ENCODE peak calls at places on chromosome 16, in nine cellular contexts. R is caudate nucleus; H is ascending aorta; D is heart left ventricle; J is PC-3; F is A549; B is CD4-positive, alpha-beta memory T cell; P is GM12878; O is upper lobe of right lung. E is an unnamed sample.

GRCh38 chr16:15484662-15485061 is 50.3 kb downstream of the BMERB1 start:
- DNase-seq in R (no peak), H (no peak), D (no peak), J (no peak), F (no peak), B (no peak), P (no peak), O (no peak), E (no peak)

GRCh38 chr16:14356064-14356463 is 274.0 kb downstream of the PARN start:
- DNase-seq in R (no peak), H (no peak), D (no peak), J (no peak), F (no peak), B (no peak), P (no peak), O (no peak), E (no peak)

GRCh38 chr16:21663889-21664647 is at the start of gene OTOA:
- DNase-seq in R (no peak), H (no peak), D (no peak), J (no peak), F (no peak), B (no peak), P (no peak), O (no peak), E (peak; percentile 9)

GRCh38 chr16:72847187-72848044 is 200.5 kb downstream of the ZFHX3 start:
- DNase-seq in R (peak; percentile 37), H (no peak), D (no peak), J (peak; percentile 19), F (peak; percentile 76), B (no peak), P (no peak), O (no peak), E (no peak)

GRCh38 chr16:55499281-55499680 is 9.6 kb upstream of the LPCAT2 start:
- DNase-seq in R (no peak), H (no peak), D (no peak), J (no peak), F (no peak), B (no peak), P (no peak), O (no peak), E (no peak)

GRCh38 chr16:50309527-50310307 is 43.4 kb downstream of the ADCY7 start:
- DNase-seq in R (no peak), H (no peak), D (no peak), J (no peak), F (no peak), B (no peak), P (no peak), O (no peak), E (no peak)

GRCh38 chr16:74717367-74717766 is 16.7 kb upstream of the MLKL start:
- DNase-seq in R (no peak), H (no peak), D (no peak), J (no peak), F (no peak), B (no peak), P (no peak), O (no peak), E (no peak)

GRCh38 chr16:66588981-66589713 is 9.9 kb downstream of the CMTM2 start:
- DNase-seq in R (no peak), H (no peak), D (no peak), J (peak; percentile 14), F (peak; percentile 68), B (peak; percentile 68), P (no peak), O (peak; percentile 82), E (peak; percentile 22)

DNA sequence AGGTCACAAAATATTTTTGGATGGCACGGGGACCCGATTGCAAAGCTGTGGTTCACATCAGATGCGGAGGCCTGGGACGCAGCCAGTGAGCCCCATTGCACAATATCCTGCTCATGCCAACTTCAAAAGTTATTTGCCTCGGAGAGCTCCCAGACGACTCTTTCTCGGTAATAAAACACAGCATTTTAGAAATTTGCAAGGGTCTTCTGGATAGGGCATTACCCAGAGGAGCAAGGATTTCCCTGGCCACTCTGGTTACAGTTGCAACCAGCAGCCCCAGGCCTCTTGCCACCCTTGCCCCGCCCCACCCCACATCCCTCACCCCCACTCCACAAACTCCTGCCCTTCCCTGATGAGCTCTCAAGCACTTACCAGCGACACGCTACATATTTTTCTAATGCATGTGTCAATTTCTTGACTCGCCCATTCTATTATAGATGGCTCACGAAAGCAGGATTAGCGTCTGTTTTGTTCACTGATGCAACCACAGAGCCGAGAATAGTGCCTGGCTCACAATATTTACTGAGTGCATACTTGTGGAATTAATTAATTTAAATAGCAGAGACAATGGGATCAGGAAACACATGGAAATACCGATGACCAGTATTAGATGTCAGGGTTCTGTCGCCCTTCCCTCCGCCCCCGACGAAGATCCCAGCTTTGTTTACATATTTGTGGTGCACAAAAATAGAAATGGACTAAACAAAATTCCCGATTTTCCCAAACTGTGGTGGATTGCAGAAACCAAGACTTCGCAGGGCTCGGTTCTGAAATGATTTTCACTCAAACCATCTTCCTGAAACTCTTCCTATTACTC is 62.4 kb downstream of the ADCY9 start:
- DNase-seq in R (no peak), H (peak; percentile 27), D (no peak), J (peak; percentile 39), F (peak; percentile 29), B (no peak), P (no peak), O (peak; percentile 84), E (no peak)
- H3K27ac ChIP-seq in R (peak overlapping the region; percentile 70), H (peak overlapping the region; percentile 75), D (peak overlapping the region; percentile 89), J (no peak overlapping the region), F (peak overlapping the region; percentile 13), B (no peak overlapping the region), P (no peak overlapping the region), O (peak overlapping the region; percentile 73), E (no peak overlapping the region)

GRCh38 chr16:87383522-87384161 is at the start of gene FBXO31:
- DNase-seq in R (peak; percentile 79), H (no peak), D (peak; percentile 87), J (peak; percentile 64), F (peak; percentile 95), B (peak; percentile 91), P (peak; percentile 77), O (peak; percentile 94), E (peak; percentile 80)

GRCh38 chr16:87380403-87380802 is 3.2 kb downstream of the FBXO31 start:
- DNase-seq in R (no peak), H (no peak), D (no peak), J (no peak), F (no peak), B (no peak), P (peak; percentile 17), O (no peak), E (no peak)

GRCh38 chr16:87380875-87381274 is 2.7 kb downstream of the FBXO31 start:
- DNase-seq in R (no peak), H (no peak), D (no peak), J (no peak), F (no peak), B (no peak), P (peak; percentile 19), O (no peak), E (no peak)

GRCh38 chr16:87384162-87384999 is 805 bp upstream of the FBXO31 start:
- DNase-seq in R (peak; percentile 69), H (no peak), D (peak; percentile 60), J (no peak), F (peak; percentile 76), B (no peak), P (no peak), O (peak; percentile 82), E (no peak)

GRCh38 chr16:87382023-87382785 is 1.4 kb downstream of the FBXO31 start:
- DNase-seq in R (no peak), H (no peak), D (no peak), J (no peak), F (no peak), B (peak; percentile 6), P (no peak), O (no peak), E (no peak)
- H3K27ac ChIP-seq in R (no peak overlapping the region), H (peak overlapping the region; percentile 91), D (peak overlapping the region; percentile 92), J (no peak overlapping the region), F (peak overlapping the region; percentile 86), B (peak overlapping the region; percentile 63), P (peak overlapping the region; percentile 81), O (peak overlapping the region; percentile 89), E (no peak overlapping the region)

GRCh38 chr16:9079430-9079812 is 12.0 kb upstream of the HAPSTR1 start:
- DNase-seq in R (no peak), H (no peak), D (no peak), J (no peak), F (no peak), B (no peak), P (no peak), O (no peak), E (no peak)

GRCh38 chr16:9077001-9077809 is 14.2 kb upstream of the HAPSTR1 start:
- DNase-seq in R (no peak), H (no peak), D (no peak), J (peak; percentile 64), F (peak; percentile 79), B (no peak), P (no peak), O (no peak), E (no peak)

GRCh38 chr16:9072806-9073341 is 18.6 kb upstream of the HAPSTR1 start:
- DNase-seq in R (no peak), H (no peak), D (no peak), J (peak; percentile 54), F (no peak), B (no peak), P (peak; percentile 44), O (no peak), E (no peak)

GRCh38 chr16:9070295-9070694 is 21.1 kb upstream of the HAPSTR1 start:
- DNase-seq in R (no peak), H (no peak), D (no peak), J (no peak), F (no peak), B (no peak), P (no peak), O (no peak), E (no peak)

GRCh38 chr16:9075299-9076071 is 16.0 kb upstream of the HAPSTR1 start:
- DNase-seq in R (no peak), H (no peak), D (no peak), J (no peak), F (no peak), B (no peak), P (no peak), O (no peak), E (no peak)
- H3K27ac ChIP-seq in R (no peak overlapping the region), H (no peak overlapping the region), D (no peak overlapping the region), J (no peak overlapping the region), F (peak overlapping the region; percentile 57), B (no peak overlapping the region), P (no peak overlapping the region), O (no peak overlapping the region), E (no peak overlapping the region)

GRCh38 chr16:84618428-84619102 is 687 bp upstream of the COTL1 start:
- DNase-seq in R (no peak), H (no peak), D (no peak), J (peak; percentile 97), F (peak; percentile 96), B (no peak), P (no peak), O (no peak), E (no peak)

GRCh38 chr16:84617631-84618427 is at the start of gene COTL1:
- DNase-seq in R (peak; percentile 86), H (peak; percentile 92), D (peak; percentile 97), J (peak; percentile 95), F (peak; percentile 98), B (peak; percentile 91), P (no peak), O (peak; percentile 98), E (peak; percentile 92)

GRCh38 chr16:84617068-84617630 is 729 bp downstream of the COTL1 start:
- DNase-seq in R (no peak), H (no peak), D (no peak), J (no peak), F (no peak), B (peak; percentile 51), P (no peak), O (peak; percentile 73), E (no peak)

GRCh38 chr16:84616515-84616914 is 1.4 kb downstream of the COTL1 start:
- DNase-seq in R (no peak), H (no peak), D (no peak), J (peak; percentile 32), F (peak; percentile 36), B (peak; percentile 40), P (no peak), O (no peak), E (no peak)

DNA sequence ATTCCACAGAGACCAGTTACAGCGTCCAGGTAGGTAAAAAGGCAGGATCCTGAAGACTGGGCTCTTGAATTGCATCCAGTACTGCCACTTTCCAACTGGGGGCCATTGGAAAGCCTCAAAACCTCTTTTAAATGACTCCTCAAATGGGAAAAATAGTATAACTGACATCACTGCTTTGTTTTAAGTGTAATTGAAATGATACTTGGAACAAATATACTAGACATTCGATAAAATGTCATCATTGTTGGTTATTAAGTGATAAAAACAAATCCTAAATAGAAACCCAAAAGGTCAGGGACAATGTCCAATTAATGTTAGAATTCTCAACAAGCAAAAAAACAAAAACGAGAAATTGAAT is 1.2 kb upstream of the COTL1 start:
- DNase-seq in R (no peak), H (no peak), D (no peak), J (no peak), F (no peak), B (no peak), P (no peak), O (no peak), E (no peak)
- H3K27ac ChIP-seq in R (no peak overlapping the region), H (peak overlapping the region; percentile 72), D (no peak overlapping the region), J (peak overlapping the region; percentile 99), F (peak overlapping the region; percentile 82), B (no peak overlapping the region), P (no peak overlapping the region), O (no peak overlapping the region), E (no peak overlapping the region)

E was measured in substantia nigra.